ENCODE peak calls at places on chromosome 22, in nine cellular contexts. One of them, this sample, is unnamed. For H3K9me3, the result is how much of the 10 kb centered on the place peaks cover.

GRCh38 chr22:24200616-24201212 is 19.4 kb downstream of the SUSD2 start:
- DNase-seq in CD4-positive, CD25-positive, alpha-beta regulatory T cell: no peak
- DNase-seq in breast epithelium: no peak
- DNase-seq in IMR-90: peak
- DNase-seq in hepatocyte: no peak
- DNase-seq in upper lobe of right lung: no peak
- DNase-seq in body of pancreas: no peak
- DNase-seq in psoas muscle: no peak
- DNase-seq in mammary epithelial cell: peak
- DNase-seq in this sample: no peak

GRCh38 chr22:29780781-29781676 is 13.9 kb downstream of the UQCR10 start:
- DNase-seq in hepatocyte: no peak
- DNase-seq in body of pancreas: no peak
- DNase-seq in CD4-positive, CD25-positive, alpha-beta regulatory T cell: no peak
- DNase-seq in IMR-90: peak
- DNase-seq in psoas muscle: no peak
- DNase-seq in upper lobe of right lung: no peak
- DNase-seq in breast epithelium: no peak
- DNase-seq in mammary epithelial cell: peak
- DNase-seq in this sample: peak

GRCh38 chr22:27820896-27821866 is 19.6 kb upstream of the MN1 start:
- DNase-seq in psoas muscle: no peak
- DNase-seq in IMR-90: no peak
- DNase-seq in upper lobe of right lung: no peak
- DNase-seq in breast epithelium: no peak
- DNase-seq in hepatocyte: no peak
- DNase-seq in body of pancreas: no peak
- DNase-seq in CD4-positive, CD25-positive, alpha-beta regulatory T cell: no peak
- DNase-seq in mammary epithelial cell: peak
- DNase-seq in this sample: no peak

GRCh38 chr22:27323646-27324045 is 477.9 kb downstream of the MN1 start:
- DNase-seq in IMR-90: no peak
- DNase-seq in mammary epithelial cell: no peak
- DNase-seq in hepatocyte: no peak
- DNase-seq in CD4-positive, CD25-positive, alpha-beta regulatory T cell: no peak
- DNase-seq in psoas muscle: no peak
- DNase-seq in body of pancreas: no peak
- DNase-seq in upper lobe of right lung: no peak
- DNase-seq in breast epithelium: no peak
- DNase-seq in this sample: no peak

GRCh38 chr22:24516301-24516737 is 21.2 kb downstream of the UPB1 start:
- DNase-seq in body of pancreas: no peak
- DNase-seq in upper lobe of right lung: no peak
- DNase-seq in mammary epithelial cell: peak
- DNase-seq in CD4-positive, CD25-positive, alpha-beta regulatory T cell: no peak
- DNase-seq in hepatocyte: peak
- DNase-seq in IMR-90: peak
- DNase-seq in psoas muscle: peak
- DNase-seq in breast epithelium: no peak
- DNase-seq in this sample: no peak

GRCh38 chr22:37218771-37219411 is 6.6 kb upstream of the SSTR3 start:
- DNase-seq in mammary epithelial cell: no peak
- DNase-seq in psoas muscle: no peak
- DNase-seq in CD4-positive, CD25-positive, alpha-beta regulatory T cell: peak
- DNase-seq in body of pancreas: no peak
- DNase-seq in breast epithelium: no peak
- DNase-seq in IMR-90: no peak
- DNase-seq in upper lobe of right lung: no peak
- DNase-seq in hepatocyte: no peak
- DNase-seq in this sample: no peak

GRCh38 chr22:46090051-46090591 is 60.2 kb upstream of the PPARA start:
- DNase-seq in psoas muscle: peak
- DNase-seq in mammary epithelial cell: peak
- DNase-seq in breast epithelium: no peak
- DNase-seq in body of pancreas: peak
- DNase-seq in IMR-90: no peak
- DNase-seq in CD4-positive, CD25-positive, alpha-beta regulatory T cell: no peak
- DNase-seq in upper lobe of right lung: peak
- DNase-seq in hepatocyte: no peak
- DNase-seq in this sample: no peak

GRCh38 chr22:36323182-36323854 is 64.4 kb downstream of the MYH9 start:
- DNase-seq in mammary epithelial cell: no peak
- DNase-seq in CD4-positive, CD25-positive, alpha-beta regulatory T cell: no peak
- DNase-seq in breast epithelium: peak
- DNase-seq in psoas muscle: no peak
- DNase-seq in hepatocyte: no peak
- DNase-seq in body of pancreas: no peak
- DNase-seq in IMR-90: peak
- DNase-seq in upper lobe of right lung: peak
- DNase-seq in this sample: no peak

GRCh38 chr22:20626811-20627210 is 119.4 kb downstream of the MED15 start:
- DNase-seq in body of pancreas: no peak
- DNase-seq in hepatocyte: no peak
- DNase-seq in CD4-positive, CD25-positive, alpha-beta regulatory T cell: no peak
- DNase-seq in IMR-90: no peak
- DNase-seq in breast epithelium: no peak
- DNase-seq in mammary epithelial cell: no peak
- DNase-seq in upper lobe of right lung: no peak
- DNase-seq in psoas muscle: no peak
- DNase-seq in this sample: no peak

GRCh38 chr22:25437414-25438160 is 126.9 kb upstream of the GRK3 start:
- DNase-seq in psoas muscle: no peak
- DNase-seq in hepatocyte: no peak
- DNase-seq in breast epithelium: no peak
- DNase-seq in CD4-positive, CD25-positive, alpha-beta regulatory T cell: no peak
- DNase-seq in mammary epithelial cell: no peak
- DNase-seq in upper lobe of right lung: no peak
- DNase-seq in IMR-90: no peak
- DNase-seq in body of pancreas: no peak
- DNase-seq in this sample: no peak

GRCh38 chr22:41286639-41287091 is 678 bp upstream of the RANGAP1 start:
- DNase-seq in hepatocyte: peak
- DNase-seq in upper lobe of right lung: no peak
- DNase-seq in CD4-positive, CD25-positive, alpha-beta regulatory T cell: peak
- DNase-seq in psoas muscle: no peak
- DNase-seq in IMR-90: peak
- DNase-seq in body of pancreas: peak
- DNase-seq in breast epithelium: no peak
- DNase-seq in mammary epithelial cell: no peak
- DNase-seq in this sample: no peak

GRCh38 chr22:42938976-42939375 is 76.0 kb downstream of the PACSIN2 start:
- DNase-seq in body of pancreas: no peak
- DNase-seq in breast epithelium: no peak
- DNase-seq in IMR-90: no peak
- DNase-seq in upper lobe of right lung: peak
- DNase-seq in hepatocyte: no peak
- DNase-seq in CD4-positive, CD25-positive, alpha-beta regulatory T cell: no peak
- DNase-seq in psoas muscle: no peak
- DNase-seq in mammary epithelial cell: peak
- DNase-seq in this sample: no peak

GRCh38 chr22:46209262-46209661 is 40.8 kb downstream of the CDPF1 start:
- DNase-seq in hepatocyte: no peak
- DNase-seq in breast epithelium: no peak
- DNase-seq in IMR-90: no peak
- DNase-seq in CD4-positive, CD25-positive, alpha-beta regulatory T cell: no peak
- DNase-seq in mammary epithelial cell: no peak
- DNase-seq in upper lobe of right lung: no peak
- DNase-seq in body of pancreas: no peak
- DNase-seq in psoas muscle: no peak
- DNase-seq in this sample: no peak

GRCh38 chr22:23522642-23523251 is 57.3 kb downstream of the IGLL1 start:
- DNase-seq in upper lobe of right lung: peak
- DNase-seq in mammary epithelial cell: no peak
- DNase-seq in body of pancreas: no peak
- DNase-seq in breast epithelium: no peak
- DNase-seq in hepatocyte: peak
- DNase-seq in psoas muscle: peak
- DNase-seq in CD4-positive, CD25-positive, alpha-beta regulatory T cell: no peak
- DNase-seq in IMR-90: no peak
- DNase-seq in this sample: no peak

DNA sequence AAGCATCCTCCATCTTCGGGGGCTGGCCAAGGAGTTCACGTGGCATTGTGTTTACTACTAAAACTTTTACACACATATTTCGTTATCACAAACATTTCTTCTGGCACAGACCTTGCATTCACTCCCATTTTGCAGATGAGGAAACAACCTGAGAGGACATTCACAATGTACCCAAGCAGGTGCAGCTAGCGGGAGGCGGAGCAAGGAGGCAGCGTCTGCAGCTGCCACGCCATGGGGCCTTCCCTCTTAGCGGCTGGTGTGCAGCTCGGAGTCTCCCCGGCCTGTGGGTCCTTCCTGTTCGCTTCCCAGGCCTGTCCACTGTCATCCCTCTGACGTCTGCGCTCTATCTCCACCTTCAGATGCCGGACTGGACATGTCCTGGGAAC is 807.8 kb downstream of the TBC1D22A start:
- DNase-seq in body of pancreas: no peak
- DNase-seq in IMR-90: no peak
- DNase-seq in psoas muscle: no peak
- DNase-seq in breast epithelium: no peak
- DNase-seq in hepatocyte: no peak
- DNase-seq in upper lobe of right lung: peak
- DNase-seq in CD4-positive, CD25-positive, alpha-beta regulatory T cell: no peak
- DNase-seq in mammary epithelial cell: no peak
- DNase-seq in this sample: no peak
- H3K9me3 ChIP-seq in body of pancreas: under half
- H3K9me3 ChIP-seq in IMR-90: under half
- H3K9me3 ChIP-seq in psoas muscle: under half
- H3K9me3 ChIP-seq in breast epithelium: under half
- H3K9me3 ChIP-seq in hepatocyte: under half
- H3K9me3 ChIP-seq in upper lobe of right lung: under half
- H3K9me3 ChIP-seq in CD4-positive, CD25-positive, alpha-beta regulatory T cell: under half
- H3K9me3 ChIP-seq in mammary epithelial cell: under half
- H3K9me3 ChIP-seq in this sample: under half

GRCh38 chr22:47355388-47355725 is 592.9 kb downstream of the TBC1D22A start:
- DNase-seq in upper lobe of right lung: no peak
- DNase-seq in breast epithelium: no peak
- DNase-seq in mammary epithelial cell: no peak
- DNase-seq in hepatocyte: no peak
- DNase-seq in body of pancreas: no peak
- DNase-seq in psoas muscle: no peak
- DNase-seq in CD4-positive, CD25-positive, alpha-beta regulatory T cell: no peak
- DNase-seq in IMR-90: no peak
- DNase-seq in this sample: no peak

GRCh38 chr22:47352920-47353700 is 590.7 kb downstream of the TBC1D22A start:
- DNase-seq in mammary epithelial cell: no peak
- DNase-seq in IMR-90: no peak
- DNase-seq in hepatocyte: no peak
- DNase-seq in body of pancreas: no peak
- DNase-seq in breast epithelium: no peak
- DNase-seq in psoas muscle: no peak
- DNase-seq in CD4-positive, CD25-positive, alpha-beta regulatory T cell: no peak
- DNase-seq in upper lobe of right lung: no peak
- DNase-seq in this sample: no peak

GRCh38 chr22:47354668-47355387 is 592.4 kb downstream of the TBC1D22A start:
- DNase-seq in body of pancreas: no peak
- DNase-seq in psoas muscle: peak
- DNase-seq in mammary epithelial cell: no peak
- DNase-seq in breast epithelium: no peak
- DNase-seq in hepatocyte: no peak
- DNase-seq in IMR-90: no peak
- DNase-seq in upper lobe of right lung: no peak
- DNase-seq in CD4-positive, CD25-positive, alpha-beta regulatory T cell: no peak
- DNase-seq in this sample: no peak

GRCh38 chr22:47355776-47356432 is 593.5 kb downstream of the TBC1D22A start:
- DNase-seq in body of pancreas: no peak
- DNase-seq in upper lobe of right lung: no peak
- DNase-seq in mammary epithelial cell: no peak
- DNase-seq in hepatocyte: no peak
- DNase-seq in IMR-90: no peak
- DNase-seq in psoas muscle: peak
- DNase-seq in CD4-positive, CD25-positive, alpha-beta regulatory T cell: no peak
- DNase-seq in breast epithelium: no peak
- DNase-seq in this sample: no peak

GRCh38 chr22:47351836-47352579 is 589.6 kb downstream of the TBC1D22A start:
- DNase-seq in mammary epithelial cell: no peak
- DNase-seq in IMR-90: no peak
- DNase-seq in hepatocyte: no peak
- DNase-seq in upper lobe of right lung: no peak
- DNase-seq in psoas muscle: no peak
- DNase-seq in breast epithelium: no peak
- DNase-seq in body of pancreas: no peak
- DNase-seq in CD4-positive, CD25-positive, alpha-beta regulatory T cell: no peak
- DNase-seq in this sample: no peak
- H3K9me3 ChIP-seq in mammary epithelial cell: under half
- H3K9me3 ChIP-seq in IMR-90: under half
- H3K9me3 ChIP-seq in hepatocyte: under half
- H3K9me3 ChIP-seq in upper lobe of right lung: under half
- H3K9me3 ChIP-seq in psoas muscle: under half
- H3K9me3 ChIP-seq in breast epithelium: under half
- H3K9me3 ChIP-seq in body of pancreas: under half
- H3K9me3 ChIP-seq in CD4-positive, CD25-positive, alpha-beta regulatory T cell: under half
- H3K9me3 ChIP-seq in this sample: under half

GRCh38 chr22:19014886-19015285 is 78.8 kb upstream of the PRODH start:
- DNase-seq in breast epithelium: no peak
- DNase-seq in IMR-90: no peak
- DNase-seq in psoas muscle: no peak
- DNase-seq in upper lobe of right lung: no peak
- DNase-seq in hepatocyte: no peak
- DNase-seq in CD4-positive, CD25-positive, alpha-beta regulatory T cell: no peak
- DNase-seq in body of pancreas: no peak
- DNase-seq in mammary epithelial cell: no peak
- DNase-seq in this sample: no peak
- H3K9me3 ChIP-seq in breast epithelium: under half
- H3K9me3 ChIP-seq in IMR-90: under half
- H3K9me3 ChIP-seq in psoas muscle: under half
- H3K9me3 ChIP-seq in upper lobe of right lung: under half
- H3K9me3 ChIP-seq in hepatocyte: under half
- H3K9me3 ChIP-seq in CD4-positive, CD25-positive, alpha-beta regulatory T cell: under half
- H3K9me3 ChIP-seq in body of pancreas: under half
- H3K9me3 ChIP-seq in mammary epithelial cell: under half
- H3K9me3 ChIP-seq in this sample: under half

GRCh38 chr22:49595465-49596078 is 232.1 kb downstream of the BRD1 start:
- DNase-seq in mammary epithelial cell: no peak
- DNase-seq in CD4-positive, CD25-positive, alpha-beta regulatory T cell: no peak
- DNase-seq in hepatocyte: no peak
- DNase-seq in body of pancreas: no peak
- DNase-seq in IMR-90: no peak
- DNase-seq in upper lobe of right lung: no peak
- DNase-seq in breast epithelium: no peak
- DNase-seq in psoas muscle: no peak
- DNase-seq in this sample: no peak

GRCh38 chr22:49590851-49591445 is 236.7 kb downstream of the BRD1 start:
- DNase-seq in upper lobe of right lung: peak
- DNase-seq in hepatocyte: no peak
- DNase-seq in IMR-90: no peak
- DNase-seq in mammary epithelial cell: no peak
- DNase-seq in body of pancreas: no peak
- DNase-seq in breast epithelium: no peak
- DNase-seq in psoas muscle: no peak
- DNase-seq in CD4-positive, CD25-positive, alpha-beta regulatory T cell: no peak
- DNase-seq in this sample: no peak

GRCh38 chr22:49592780-49593501 is 234.7 kb downstream of the BRD1 start:
- DNase-seq in upper lobe of right lung: no peak
- DNase-seq in body of pancreas: no peak
- DNase-seq in hepatocyte: no peak
- DNase-seq in mammary epithelial cell: no peak
- DNase-seq in IMR-90: no peak
- DNase-seq in breast epithelium: no peak
- DNase-seq in psoas muscle: no peak
- DNase-seq in CD4-positive, CD25-positive, alpha-beta regulatory T cell: no peak
- DNase-seq in this sample: no peak

GRCh38 chr22:49593509-49593908 is 234.2 kb downstream of the BRD1 start:
- DNase-seq in CD4-positive, CD25-positive, alpha-beta regulatory T cell: no peak
- DNase-seq in breast epithelium: no peak
- DNase-seq in hepatocyte: no peak
- DNase-seq in IMR-90: no peak
- DNase-seq in upper lobe of right lung: no peak
- DNase-seq in psoas muscle: no peak
- DNase-seq in body of pancreas: no peak
- DNase-seq in mammary epithelial cell: no peak
- DNase-seq in this sample: no peak

GRCh38 chr22:49594078-49594477 is 233.6 kb downstream of the BRD1 start:
- DNase-seq in upper lobe of right lung: no peak
- DNase-seq in breast epithelium: peak
- DNase-seq in psoas muscle: no peak
- DNase-seq in IMR-90: no peak
- DNase-seq in CD4-positive, CD25-positive, alpha-beta regulatory T cell: no peak
- DNase-seq in body of pancreas: no peak
- DNase-seq in mammary epithelial cell: no peak
- DNase-seq in hepatocyte: no peak
- DNase-seq in this sample: no peak
- H3K9me3 ChIP-seq in upper lobe of right lung: under half
- H3K9me3 ChIP-seq in breast epithelium: under half
- H3K9me3 ChIP-seq in psoas muscle: under half
- H3K9me3 ChIP-seq in IMR-90: half or more
- H3K9me3 ChIP-seq in CD4-positive, CD25-positive, alpha-beta regulatory T cell: under half
- H3K9me3 ChIP-seq in body of pancreas: under half
- H3K9me3 ChIP-seq in mammary epithelial cell: half or more
- H3K9me3 ChIP-seq in hepatocyte: under half
- H3K9me3 ChIP-seq in this sample: under half

This sample was measured in HAP-1.